ENCODE peak calls at places on chromosome 13, in seven cellular contexts. O is activated CD4-positive, alpha-beta T cell treated with anti-CD3 and anti-CD28 coated beads for 48 hours; G is OCI-LY7; K is amygdala; B is H7; D is HCEC 1CT; P is HT1080. W is an unnamed sample.

GRCh38 chr13:111434578-111435159 is 114.2 kb downstream of the TEX29 start:
- DNase-seq in O (no peak), G (no peak), K (no peak), B (no peak), D (no peak), P (no peak), W (no peak)

GRCh38 chr13:84670245-84670644 is 788.0 kb upstream of the SLITRK1 start:
- DNase-seq in O (no peak), G (no peak), K (no peak), B (no peak), D (no peak), P (no peak), W (no peak)

GRCh38 chr13:100566543-100566942 is 22.0 kb downstream of the GGACT start:
- DNase-seq in O (no peak), G (no peak), K (no peak), B (no peak), D (no peak), P (peak), W (no peak)

GRCh38 chr13:99969934-99970760 is 1.4 kb downstream of the ZIC5 start:
- DNase-seq in O (no peak), G (no peak), K (no peak), B (peak), D (no peak), P (peak), W (no peak)

GRCh38 chr13:48531416-48532145 is 1.3 kb downstream of the RCBTB2 start:
- DNase-seq in O (no peak), G (peak), K (no peak), B (no peak), D (no peak), P (no peak), W (no peak)

GRCh38 chr13:37868691-37869505 is 674 bp downstream of the TRPC4 start:
- DNase-seq in O (no peak), G (no peak), K (peak), B (peak), D (peak), P (no peak), W (no peak)

GRCh38 chr13:100349594-100349993 is 239.0 kb downstream of the GGACT start:
- DNase-seq in O (no peak), G (no peak), K (no peak), B (no peak), D (no peak), P (no peak), W (no peak)

GRCh38 chr13:21528616-21529015 is 69.5 kb upstream of the ZDHHC20 start:
- DNase-seq in O (no peak), G (no peak), K (no peak), B (no peak), D (no peak), P (peak), W (no peak)

GRCh38 chr13:42720116-42720857 is 61.1 kb upstream of the FAM216B start:
- DNase-seq in O (peak), G (no peak), K (no peak), B (no peak), D (peak), P (peak), W (no peak)